ENCODE peak calls at places on chromosomes 1 and 21, in four cellular contexts. One of them, this sample, is unnamed.

GRCh38 chr1:64183985-64184440 is 19.4 kb upstream of the UBE2U start:
- DNase-seq in K562: no peak
- DNase-seq in SK-N-SH: no peak
- DNase-seq in H1: no peak
- DNase-seq in this sample: no peak

GRCh38 chr1:208475951-208476824 is 232.0 kb upstream of the PLXNA2 start:
- DNase-seq in K562: no peak
- DNase-seq in SK-N-SH: peak; percentile 69
- DNase-seq in H1: peak; percentile 25
- DNase-seq in this sample: peak; percentile 40

GRCh38 chr21:44000360-44000759 is 11.7 kb upstream of the TRAPPC10 start:
- DNase-seq in K562: no peak
- DNase-seq in SK-N-SH: no peak
- DNase-seq in H1: no peak
- DNase-seq in this sample: no peak

GRCh38 chr1:1670866-1671265 is 12.1 kb upstream of the CDK11B start:
- DNase-seq in K562: no peak
- DNase-seq in SK-N-SH: no peak
- DNase-seq in H1: no peak
- DNase-seq in this sample: no peak

GRCh38 chr1:183711691-183712401 is 58.7 kb upstream of the APOBEC4 start:
- DNase-seq in K562: no peak
- DNase-seq in SK-N-SH: peak; percentile 10
- DNase-seq in H1: no peak
- DNase-seq in this sample: no peak

GRCh38 chr1:31753623-31754349 is 10.4 kb downstream of the ADGRB2 start:
- DNase-seq in K562: no peak
- DNase-seq in SK-N-SH: peak; percentile 66
- DNase-seq in H1: no peak
- DNase-seq in this sample: no peak

GRCh38 chr1:9366943-9367780 is 74.5 kb downstream of the SPSB1 start:
- DNase-seq in K562: no peak
- DNase-seq in SK-N-SH: no peak
- DNase-seq in H1: no peak
- DNase-seq in this sample: no peak

GRCh38 chr1:165454211-165454610 is 9.3 kb upstream of the RXRG start:
- DNase-seq in K562: no peak
- DNase-seq in SK-N-SH: no peak
- DNase-seq in H1: no peak
- DNase-seq in this sample: no peak

GRCh38 chr21:38979271-38980196 is 173.8 kb downstream of the ETS2 start:
- DNase-seq in K562: no peak
- DNase-seq in SK-N-SH: no peak
- DNase-seq in H1: peak; percentile 62
- DNase-seq in this sample: peak; percentile 49

GRCh38 chr1:8276173-8276914 is 41.6 kb upstream of the SLC45A1 start:
- DNase-seq in K562: no peak
- DNase-seq in SK-N-SH: no peak
- DNase-seq in H1: no peak
- DNase-seq in this sample: no peak

GRCh38 chr1:47575855-47576757 is 138.3 kb downstream of the FOXD2 start:
- DNase-seq in K562: no peak
- DNase-seq in SK-N-SH: no peak
- DNase-seq in H1: no peak
- DNase-seq in this sample: no peak

GRCh38 chr1:118859999-118860398 is 128.1 kb downstream of the TBX15 start:
- DNase-seq in K562: no peak
- DNase-seq in SK-N-SH: no peak
- DNase-seq in H1: no peak
- DNase-seq in this sample: no peak

GRCh38 chr21:26136686-26137085 is 33.9 kb downstream of the APP start:
- DNase-seq in K562: no peak
- DNase-seq in SK-N-SH: no peak
- DNase-seq in H1: no peak
- DNase-seq in this sample: no peak

GRCh38 chr1:226967665-226968064 is 27.6 kb downstream of the COQ8A start:
- DNase-seq in K562: no peak
- DNase-seq in SK-N-SH: no peak
- DNase-seq in H1: no peak
- DNase-seq in this sample: no peak

GRCh38 chr1:67749844-67750689 is 65.1 kb downstream of the GADD45A start:
- DNase-seq in K562: peak; percentile 43
- DNase-seq in SK-N-SH: no peak
- DNase-seq in H1: no peak
- DNase-seq in this sample: no peak

GRCh38 chr21:31731112-31731801 is 661 bp downstream of the SCAF4 start:
- DNase-seq in K562: peak; percentile 79
- DNase-seq in SK-N-SH: peak; percentile 85
- DNase-seq in H1: no peak
- DNase-seq in this sample: peak; percentile 57

GRCh38 chr1:36522021-36522420 is 39.3 kb upstream of the CSF3R start:
- DNase-seq in K562: no peak
- DNase-seq in SK-N-SH: no peak
- DNase-seq in H1: no peak
- DNase-seq in this sample: no peak

GRCh38 chr1:222920169-222920568 is 105.3 kb downstream of the DISP1 start:
- DNase-seq in K562: no peak
- DNase-seq in SK-N-SH: no peak
- DNase-seq in H1: no peak
- DNase-seq in this sample: no peak

GRCh38 chr1:23594149-23594917 is 35.0 kb upstream of the ID3 start:
- DNase-seq in K562: no peak
- DNase-seq in SK-N-SH: no peak
- DNase-seq in H1: no peak
- DNase-seq in this sample: no peak

DNA sequence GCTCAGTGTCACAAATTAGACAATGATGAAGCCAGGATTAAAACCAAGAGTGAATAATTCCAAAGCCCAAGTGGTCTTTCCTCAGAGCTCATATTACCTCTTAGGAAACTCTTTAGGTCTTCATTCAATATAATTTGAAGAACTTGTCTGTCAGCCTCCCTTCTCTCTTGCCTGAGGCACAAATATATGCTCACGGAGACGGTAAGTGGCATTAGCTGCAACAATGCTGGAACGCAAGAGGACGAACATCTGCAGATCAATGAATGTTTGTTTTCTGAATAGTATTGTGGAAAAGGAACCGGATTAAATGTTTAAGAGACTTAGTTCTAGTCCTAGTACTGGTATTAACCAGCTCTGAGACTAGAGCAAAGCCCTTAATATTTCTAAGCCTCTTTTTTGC is 39.7 kb upstream of the LYST start:
- DNase-seq in K562: no peak
- DNase-seq in SK-N-SH: no peak
- DNase-seq in H1: no peak
- DNase-seq in this sample: no peak
- TF ChIP-seq TEAD4 in K562: no peak
- TF ChIP-seq TEAD4 in SK-N-SH: no peak
- TF ChIP-seq TEAD4 in H1: no peak
- TF ChIP-seq TEAD4 in this sample: no peak

GRCh38 chr1:83023212-83023611 is 975.7 kb downstream of the TTLL7 start:
- DNase-seq in K562: no peak
- DNase-seq in SK-N-SH: no peak
- DNase-seq in H1: no peak
- DNase-seq in this sample: no peak

GRCh38 chr1:83026745-83027144 is 972.2 kb downstream of the TTLL7 start:
- DNase-seq in K562: no peak
- DNase-seq in SK-N-SH: no peak
- DNase-seq in H1: no peak
- DNase-seq in this sample: no peak

GRCh38 chr1:83028467-83028866 is 970.5 kb downstream of the TTLL7 start:
- DNase-seq in K562: no peak
- DNase-seq in SK-N-SH: no peak
- DNase-seq in H1: no peak
- DNase-seq in this sample: no peak

GRCh38 chr1:83022206-83022605 is 976.7 kb downstream of the TTLL7 start:
- DNase-seq in K562: no peak
- DNase-seq in SK-N-SH: no peak
- DNase-seq in H1: no peak
- DNase-seq in this sample: no peak

GRCh38 chr1:83024251-83024767 is 974.6 kb downstream of the TTLL7 start:
- DNase-seq in K562: no peak
- DNase-seq in SK-N-SH: no peak
- DNase-seq in H1: no peak
- DNase-seq in this sample: no peak
- TF ChIP-seq TEAD4 in K562: no peak
- TF ChIP-seq TEAD4 in SK-N-SH: no peak
- TF ChIP-seq TEAD4 in H1: no peak
- TF ChIP-seq TEAD4 in this sample: no peak

GRCh38 chr21:14842641-14843040 is 222.2 kb downstream of the NRIP1 start:
- DNase-seq in K562: no peak
- DNase-seq in SK-N-SH: no peak
- DNase-seq in H1: no peak
- DNase-seq in this sample: no peak

GRCh38 chr21:14838400-14838799 is 226.4 kb downstream of the NRIP1 start:
- DNase-seq in K562: no peak
- DNase-seq in SK-N-SH: no peak
- DNase-seq in H1: no peak
- DNase-seq in this sample: no peak

GRCh38 chr21:14843991-14844390 is 220.8 kb downstream of the NRIP1 start:
- DNase-seq in K562: no peak
- DNase-seq in SK-N-SH: no peak
- DNase-seq in H1: no peak
- DNase-seq in this sample: no peak

GRCh38 chr21:14846619-14847018 is 218.2 kb downstream of the NRIP1 start:
- DNase-seq in K562: no peak
- DNase-seq in SK-N-SH: no peak
- DNase-seq in H1: no peak
- DNase-seq in this sample: no peak

GRCh38 chr21:14841511-14842472 is 223.0 kb downstream of the NRIP1 start:
- DNase-seq in K562: no peak
- DNase-seq in SK-N-SH: no peak
- DNase-seq in H1: no peak
- DNase-seq in this sample: no peak
- TF ChIP-seq TEAD4 in K562: no peak
- TF ChIP-seq TEAD4 in SK-N-SH: no peak
- TF ChIP-seq TEAD4 in H1: no peak
- TF ChIP-seq TEAD4 in this sample: no peak

GRCh38 chr1:206770531-206771352 is at the start of gene IL19:
- DNase-seq in K562: no peak
- DNase-seq in SK-N-SH: no peak
- DNase-seq in H1: no peak
- DNase-seq in this sample: no peak

GRCh38 chr1:206771353-206771722 is 765 bp downstream of the IL19 start:
- DNase-seq in K562: no peak
- DNase-seq in SK-N-SH: no peak
- DNase-seq in H1: no peak
- DNase-seq in this sample: no peak

GRCh38 chr1:206769331-206769731 is 1.2 kb upstream of the IL19 start:
- DNase-seq in K562: no peak
- DNase-seq in SK-N-SH: no peak
- DNase-seq in H1: no peak
- DNase-seq in this sample: no peak

GRCh38 chr1:206774096-206774495 is 1.8 kb upstream of the IL10 start:
- DNase-seq in K562: no peak
- DNase-seq in SK-N-SH: no peak
- DNase-seq in H1: no peak
- DNase-seq in this sample: no peak

DNA sequence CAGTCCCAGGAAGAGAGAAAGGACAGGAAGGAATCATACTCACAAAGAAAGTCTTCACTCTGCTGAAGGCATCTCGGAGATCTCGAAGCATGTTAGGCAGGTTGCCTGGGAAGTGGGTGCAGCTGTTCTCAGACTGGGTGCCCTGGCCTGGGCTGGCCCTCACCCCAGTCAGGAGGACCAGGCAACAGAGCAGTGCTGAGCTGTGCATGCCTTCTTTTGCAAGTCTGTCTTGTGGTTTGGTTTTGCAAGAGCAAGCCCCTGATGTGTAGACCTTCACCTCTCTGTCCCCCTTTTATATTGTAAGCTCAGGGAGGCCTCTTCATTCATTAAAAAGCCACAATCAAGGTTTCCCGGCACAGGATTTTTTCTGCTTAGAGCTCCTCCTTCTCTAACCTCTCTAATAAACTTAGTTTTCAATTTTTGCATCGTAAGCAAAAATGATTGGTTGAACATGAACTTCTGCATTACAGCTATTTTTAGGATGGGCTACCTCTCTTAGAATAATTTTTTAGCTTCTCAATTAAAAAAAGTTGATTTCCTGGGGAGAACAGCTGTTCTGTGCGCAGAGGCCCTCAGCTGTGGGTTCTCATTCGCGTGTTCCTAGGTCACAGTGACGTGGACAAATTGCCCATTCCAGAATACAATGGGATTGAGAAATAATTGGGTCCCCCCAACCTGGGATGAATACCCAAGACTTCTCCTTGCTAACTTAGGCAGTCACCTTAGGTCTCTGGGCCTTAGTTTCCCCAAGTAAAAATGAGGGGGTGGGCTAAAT is at the start of gene IL10:
- DNase-seq in K562: no peak
- DNase-seq in SK-N-SH: no peak
- DNase-seq in H1: no peak
- DNase-seq in this sample: no peak
- TF ChIP-seq TEAD4 in K562: no peak
- TF ChIP-seq TEAD4 in SK-N-SH: no peak
- TF ChIP-seq TEAD4 in H1: no peak
- TF ChIP-seq TEAD4 in this sample: no peak